ENCODE peak calls at places on chromosomes 11 and 22, in eight cellular contexts. K is GOT3; Y is EL; C is stimulated activated CD4-positive, alpha-beta T cell treated with anti-CD3 and anti-CD28 coated beads, Interleukin-2, amount 100 ng/mL, for 48 hours; B is dermis microvascular lymphatic vessel endothelial cell; J is neural crest cell; Z is GM23248; E is neuronal stem cell. R is an unnamed sample.

GRCh38 chr11:111514216-111515031 is at the start of gene HOATZ:
- DNase-seq in Y (no peak), E (peak), C (no peak), Z (no peak), K (no peak), J (peak), B (no peak), R (no peak)

GRCh38 chr22:25509391-25509791 is 55.1 kb upstream of the GRK3 start:
- DNase-seq in Z (no peak), C (no peak), B (no peak), Y (no peak), E (no peak), J (no peak), K (no peak), R (no peak)

GRCh38 chr11:111419641-111420327 is 40.7 kb upstream of the POU2AF1 start:
- DNase-seq in J (no peak), C (no peak), Y (no peak), B (no peak), Z (no peak), E (no peak), K (no peak), R (no peak)

GRCh38 chr11:45091563-45092392 is 54.7 kb upstream of the PRDM11 start:
- DNase-seq in B (no peak), Z (no peak), J (no peak), C (no peak), Y (peak), E (no peak), K (no peak), R (no peak)

GRCh38 chr22:20793386-20794131 is 19.6 kb downstream of the SERPIND1 start:
- DNase-seq in Z (peak), C (no peak), J (no peak), E (no peak), K (no peak), Y (no peak), B (no peak), R (no peak)

GRCh38 chr22:48605856-48606255 is 1221.8 kb downstream of the BRD1 start:
- DNase-seq in E (no peak), K (no peak), J (no peak), Y (no peak), C (no peak), B (no peak), Z (no peak), R (peak)

GRCh38 chr11:126146454-126147192 is 64.8 kb downstream of the RPUSD4 start:
- DNase-seq in K (no peak), J (peak), B (no peak), E (peak), C (no peak), Y (no peak), Z (no peak), R (peak)

GRCh38 chr22:19045094-19045493 is 77.1 kb downstream of the DGCR2 start:
- DNase-seq in C (no peak), Y (no peak), J (no peak), B (no peak), Z (no peak), K (no peak), E (no peak), R (no peak)

GRCh38 chr22:41197808-41198585 is 7.1 kb upstream of the L3MBTL2 start:
- DNase-seq in B (no peak), Z (peak), K (no peak), E (no peak), J (no peak), C (peak), Y (peak), R (peak)

GRCh38 chr11:75925785-75926164 is 110.8 kb downstream of the UVRAG start:
- DNase-seq in C (no peak), E (no peak), B (no peak), J (no peak), K (no peak), Z (peak), Y (peak), R (no peak)

GRCh38 chr11:10302294-10302743 is 2.6 kb upstream of the ADM start:
- DNase-seq in B (no peak), K (no peak), C (no peak), E (no peak), J (no peak), Y (no peak), Z (no peak), R (no peak)

GRCh38 chr11:3056296-3057068 is 741 bp downstream of the CARS1 start:
- DNase-seq in K (no peak), E (no peak), C (no peak), J (no peak), B (no peak), Y (no peak), Z (peak), R (peak)

GRCh38 chr11:86765146-86765663 is 35.1 kb upstream of the PRSS23 start:
- DNase-seq in J (no peak), Y (no peak), K (no peak), C (no peak), Z (no peak), B (no peak), E (no peak), R (no peak)

GRCh38 chr22:30251661-30252226 is 5.2 kb upstream of the LIF start:
- DNase-seq in J (no peak), Y (peak), K (no peak), E (no peak), Z (peak), C (no peak), B (no peak), R (no peak)

GRCh38 chr22:40043086-40043485 is 48.3 kb downstream of the FAM83F start:
- DNase-seq in B (peak), E (no peak), C (no peak), K (no peak), J (no peak), Y (no peak), Z (peak), R (no peak)

R was measured in SW480.